ENCODE peak calls at places on chromosomes 3 and 15, in eight cellular contexts. X is right atrium auricular region; F is dorsolateral prefrontal cortex; U is heart left ventricle; I is SK-N-SH; O is caudate nucleus; L is CD4-positive, alpha-beta T cell; W is tibial nerve. D is an unnamed sample.
A peak's percentile ranks its signal among the peaks of the same experiment; 100 is the strongest.

GRCh38 chr3:117756580-117756979 is 1047.0 kb downstream of the TUSC7 start:
- DNase-seq in X (no peak), I (peak; percentile 13), L (no peak), F (no peak), O (no peak), U (no peak), W (no peak), D (no peak)

GRCh38 chr3:45599424-45599886 is 4.9 kb downstream of the LIMD1 start:
- DNase-seq in F (peak; percentile 42), L (no peak), U (peak; percentile 79), I (no peak), O (peak; percentile 14), X (no peak), W (no peak), D (no peak)

GRCh38 chr15:27017168-27017809 is 46.3 kb downstream of the GABRG3 start:
- DNase-seq in O (no peak), X (no peak), U (no peak), I (peak; percentile 87), W (peak; percentile 68), F (peak; percentile 80), L (no peak), D (peak; percentile 16)

GRCh38 chr3:77102916-77103769 is 63.2 kb downstream of the ROBO2 start:
- DNase-seq in F (no peak), O (no peak), X (no peak), L (no peak), U (no peak), W (no peak), I (no peak), D (peak; percentile 17)

GRCh38 chr3:77563012-77563411 is 523.1 kb downstream of the ROBO2 start:
- DNase-seq in X (no peak), U (no peak), F (no peak), O (no peak), W (no peak), L (no peak), I (no peak), D (no peak)

GRCh38 chr15:33013827-33014445 is 180.6 kb downstream of the FMN1 start:
- DNase-seq in W (no peak), X (no peak), L (no peak), F (no peak), U (no peak), O (no peak), I (no peak), D (peak; percentile 72)

GRCh38 chr3:187628169-187628568 is 42.0 kb downstream of the SST start:
- DNase-seq in L (no peak), X (no peak), U (no peak), F (no peak), O (no peak), W (no peak), I (no peak), D (no peak)

GRCh38 chr3:165210132-165210531 is 13.9 kb upstream of the SLITRK3 start:
- DNase-seq in U (no peak), F (no peak), O (no peak), L (no peak), X (no peak), W (no peak), I (no peak), D (no peak)

GRCh38 chr3:144865886-144866285 is 894.3 kb downstream of the DIPK2A start:
- DNase-seq in F (no peak), I (no peak), X (no peak), L (no peak), O (no peak), W (no peak), U (no peak), D (no peak)

GRCh38 chr3:154486949-154487348 is 57.0 kb upstream of the GPR149 start:
- DNase-seq in F (no peak), X (no peak), L (no peak), W (no peak), I (no peak), O (no peak), U (no peak), D (no peak)

GRCh38 chr3:157913052-157913451 is 193.2 kb downstream of the SHOX2 start:
- DNase-seq in W (no peak), L (no peak), O (no peak), I (no peak), X (no peak), U (no peak), F (no peak), D (no peak)

GRCh38 chr3:13549513-13550256 is 760 bp downstream of the FBLN2 start:
- DNase-seq in O (no peak), W (no peak), F (no peak), X (no peak), I (peak; percentile 51), U (no peak), L (no peak), D (no peak)

GRCh38 chr15:74062236-74062635 is 20.1 kb downstream of the GOLGA6A start:
- DNase-seq in U (no peak), L (no peak), O (no peak), F (no peak), W (no peak), X (no peak), I (no peak), D (no peak)

GRCh38 chr15:44082558-44083151 is 112.4 kb downstream of the FRMD5 start:
- DNase-seq in U (no peak), L (no peak), O (no peak), F (no peak), I (no peak), W (no peak), X (no peak), D (no peak)

GRCh38 chr3:139534992-139535879 is 4.3 kb downstream of the RBP1 start:
- DNase-seq in U (peak; percentile 87), W (peak; percentile 21), I (peak; percentile 77), F (peak; percentile 57), L (no peak), X (peak; percentile 91), O (peak; percentile 12), D (peak; percentile 92)

GRCh38 chr3:66885326-66886000 is 112.6 kb upstream of the KBTBD8 start:
- DNase-seq in W (no peak), I (no peak), L (no peak), U (no peak), X (no peak), F (no peak), O (no peak), D (peak; percentile 90)

GRCh38 chr15:99019558-99020540 is 12.3 kb upstream of the PGPEP1L start:
- DNase-seq in L (no peak), F (peak; percentile 61), I (no peak), X (no peak), W (no peak), O (no peak), U (no peak), D (peak; percentile 73)

GRCh38 chr15:39680868-39681267 is 100.0 kb downstream of the THBS1 start:
- DNase-seq in X (no peak), U (no peak), I (no peak), W (no peak), L (no peak), O (no peak), F (no peak), D (no peak)

GRCh38 chr15:78200276-78200930 is 34.0 kb downstream of the ACSBG1 start:
- DNase-seq in U (no peak), W (no peak), I (peak; percentile 3), F (no peak), O (no peak), L (no peak), X (no peak), D (no peak)

GRCh38 chr3:38376098-38376816 is 29.7 kb downstream of the XYLB start:
- DNase-seq in X (no peak), W (no peak), L (no peak), U (no peak), O (no peak), I (no peak), F (no peak), D (no peak)
- H3K27ac ChIP-seq in X (no peak overlapping the region), W (no peak overlapping the region), L (no peak overlapping the region), U (no peak overlapping the region), O (no peak overlapping the region), I (no peak overlapping the region), F (no peak overlapping the region), D (no peak overlapping the region)

DNA sequence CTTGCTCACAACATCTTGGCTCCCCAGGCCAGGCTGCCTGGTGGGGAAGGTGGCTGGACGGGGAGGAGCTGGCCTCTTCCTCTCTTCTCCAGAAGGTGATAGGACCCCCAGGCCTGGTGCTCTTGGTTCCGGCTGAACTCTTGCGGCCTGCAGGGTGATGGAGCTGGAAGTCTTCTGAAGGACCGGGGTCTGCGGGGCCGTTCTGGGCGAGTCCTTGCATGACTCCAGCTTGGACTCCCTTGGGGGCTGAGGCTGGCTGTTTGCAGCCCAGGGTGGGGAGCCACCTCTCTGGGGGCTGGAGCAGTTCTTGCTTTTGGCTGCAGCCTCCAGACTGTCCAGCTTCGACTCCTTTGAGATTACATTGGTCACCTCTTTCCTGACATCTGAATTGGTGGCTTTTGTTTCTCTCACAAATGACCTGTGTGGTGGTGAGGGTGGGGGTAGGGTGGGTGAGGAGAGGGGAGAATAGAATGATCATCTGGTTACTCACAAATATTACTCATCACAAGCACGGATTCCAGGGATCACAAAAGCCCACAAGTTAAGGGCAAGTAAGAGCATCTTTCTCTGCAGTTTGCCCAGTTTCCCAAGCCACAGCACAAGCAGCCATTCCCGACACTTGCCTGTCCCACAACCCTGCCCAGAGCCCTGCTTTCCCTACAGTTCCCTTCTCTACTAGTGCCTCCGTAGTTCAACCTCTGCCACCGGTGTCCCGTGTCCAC is 149.1 kb upstream of the HACD2 start:
- DNase-seq in L (no peak), O (no peak), F (no peak), I (no peak), X (no peak), W (no peak), U (no peak), D (peak; percentile 84)
- H3K27ac ChIP-seq in L (no peak overlapping the region), O (no peak overlapping the region), F (no peak overlapping the region), I (peak overlapping the region; percentile 97), X (no peak overlapping the region), W (no peak overlapping the region), U (no peak overlapping the region), D (peak overlapping the region; percentile 82)

GRCh38 chr3:58051196-58051595 is 43.0 kb downstream of the FLNB start:
- DNase-seq in I (no peak), U (no peak), W (peak; percentile 50), L (no peak), F (no peak), O (no peak), X (no peak), D (peak; percentile 76)
- H3K27ac ChIP-seq in I (peak overlapping the region; percentile 92), U (peak overlapping the region; percentile 81), W (peak overlapping the region; percentile 86), L (no peak overlapping the region), F (no peak overlapping the region), O (no peak overlapping the region), X (no peak overlapping the region), D (peak overlapping the region; percentile 92)

GRCh38 chr3:71310595-71311319 is 272.8 kb downstream of the FOXP1 start:
- DNase-seq in L (no peak), O (no peak), F (peak; percentile 52), W (peak; percentile 38), X (no peak), I (peak; percentile 60), U (peak; percentile 77), D (peak; percentile 40)

GRCh38 chr3:71308836-71309235 is 274.7 kb downstream of the FOXP1 start:
- DNase-seq in L (no peak), U (no peak), I (no peak), X (no peak), F (no peak), O (no peak), W (no peak), D (no peak)

GRCh38 chr3:71307884-71308697 is 275.4 kb downstream of the FOXP1 start:
- DNase-seq in L (no peak), O (no peak), X (no peak), I (no peak), U (no peak), W (no peak), F (no peak), D (no peak)

GRCh38 chr3:71309886-71310285 is 273.6 kb downstream of the FOXP1 start:
- DNase-seq in U (no peak), W (no peak), O (no peak), I (no peak), L (no peak), X (no peak), F (no peak), D (no peak)

GRCh38 chr3:71309342-71309741 is 274.2 kb downstream of the FOXP1 start:
- DNase-seq in F (no peak), X (no peak), W (no peak), I (no peak), O (no peak), L (no peak), U (no peak), D (no peak)
- H3K27ac ChIP-seq in F (no peak overlapping the region), X (no peak overlapping the region), W (no peak overlapping the region), I (no peak overlapping the region), O (no peak overlapping the region), L (peak overlapping the region; percentile 31), U (no peak overlapping the region), D (no peak overlapping the region)